ENCODE peak calls at places on chromosomes 4 and X, in eight cellular contexts. T, W, J, Y, M, X, R and A are unnamed samples.
A peak's percentile ranks its signal among the peaks of the same experiment; 100 is the strongest.

GRCh38 chr4:152308925-152309324 is 227.0 kb downstream of the FBXW7 start:
- DNase-seq in M (no peak), Y (no peak), T (no peak), J (no peak), R (no peak), X (no peak), W (no peak), A (no peak)

GRCh38 chr4:7769936-7770674 is 169.6 kb downstream of the AFAP1 start:
- DNase-seq in Y (no peak), R (peak; percentile 53), M (peak; percentile 23), T (no peak), J (no peak), X (peak; percentile 51), W (no peak), A (no peak)

GRCh38 chrX:133335027-133335426 is 80.3 kb downstream of the GPC4 start:
- DNase-seq in T (no peak), R (no peak), J (peak; percentile 3), X (peak; percentile 52), M (no peak), W (no peak), Y (no peak), A (no peak)

GRCh38 chrX:21412029-21412428 is 37.8 kb downstream of the CNKSR2 start:
- DNase-seq in M (no peak), R (no peak), J (no peak), Y (no peak), X (no peak), W (no peak), T (no peak), A (no peak)

GRCh38 chr4:105548483-105548882 is 3.9 kb upstream of the ARHGEF38 start:
- DNase-seq in M (no peak), Y (no peak), T (no peak), R (no peak), W (no peak), J (no peak), X (peak; percentile 8), A (peak; percentile 73)

GRCh38 chr4:145545538-145546224 is 64.0 kb downstream of the SMAD1 start:
- DNase-seq in M (no peak), W (no peak), T (no peak), R (no peak), J (no peak), Y (peak; percentile 43), X (no peak), A (peak; percentile 95)

GRCh38 chrX:52509916-52510315 is 6.9 kb downstream of the XAGE1B start:
- DNase-seq in M (no peak), Y (no peak), X (no peak), W (no peak), R (no peak), J (no peak), T (no peak), A (no peak)

GRCh38 chr4:81844717-81845116 is 373.0 kb upstream of the RASGEF1B start:
- DNase-seq in M (peak; percentile 51), Y (peak; percentile 89), W (peak; percentile 17), T (peak; percentile 80), R (peak; percentile 70), J (peak; percentile 76), X (peak; percentile 84), A (peak; percentile 49)

GRCh38 chr4:89829470-89830138 is 7.4 kb downstream of the SNCA start:
- DNase-seq in M (no peak), R (peak; percentile 20), Y (no peak), T (no peak), W (no peak), J (no peak), X (no peak), A (no peak)

GRCh38 chrX:149950681-149951080 is 12.4 kb upstream of the EOLA2 start:
- DNase-seq in M (no peak), W (no peak), J (peak; percentile 8), X (peak; percentile 27), T (no peak), R (peak; percentile 16), Y (no peak), A (no peak)

GRCh38 chrX:86171366-86171765 is 23.1 kb downstream of the DACH2 start:
- DNase-seq in W (no peak), R (peak; percentile 35), M (no peak), Y (no peak), X (peak; percentile 48), T (no peak), J (peak; percentile 12), A (no peak)

GRCh38 chr4:40484346-40484745 is 145.3 kb downstream of the RBM47 start:
- DNase-seq in Y (no peak), W (no peak), J (no peak), T (no peak), X (no peak), R (no peak), M (no peak), A (peak; percentile 80)

GRCh38 chr4:186326391-186326790 is 60.4 kb downstream of the F11 start:
- DNase-seq in Y (no peak), J (no peak), T (no peak), R (no peak), X (no peak), W (no peak), M (no peak), A (no peak)
- TF ChIP-seq CTCF in Y (no peak), J (no peak), T (no peak), R (no peak), X (no peak), W (no peak), M (no peak), A (no peak)

GRCh38 chrX:94454159-94454558 is 780.2 kb downstream of the FAM133A start:
- DNase-seq in J (no peak), W (no peak), X (peak; percentile 6), Y (no peak), M (no peak), T (no peak), R (no peak), A (no peak)

GRCh38 chrX:94454606-94455005 is 780.6 kb downstream of the FAM133A start:
- DNase-seq in M (no peak), T (no peak), R (no peak), Y (no peak), X (peak; percentile 63), J (no peak), W (no peak), A (no peak)

DNA sequence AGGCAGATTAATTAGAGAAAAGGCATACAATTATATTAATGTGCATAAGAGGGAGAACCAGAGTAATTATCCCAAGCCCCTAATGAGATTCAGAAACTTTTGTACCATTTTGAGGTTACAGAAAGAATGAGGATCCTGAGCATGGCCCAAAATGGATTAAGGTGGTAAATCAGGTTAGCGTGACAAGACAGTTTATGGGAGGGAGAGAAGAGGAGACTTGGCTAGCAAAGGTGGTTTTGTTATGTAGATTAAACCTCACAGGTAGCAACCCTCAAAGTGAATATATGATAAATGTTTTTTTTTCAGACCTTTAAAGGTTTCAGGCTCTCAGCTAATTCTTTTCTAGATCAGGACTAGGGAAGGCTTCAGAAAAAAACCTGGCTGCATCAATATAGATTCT is 781.8 kb downstream of the FAM133A start:
- DNase-seq in T (no peak), Y (no peak), J (no peak), M (no peak), W (no peak), X (peak; percentile 2), R (no peak), A (no peak)
- H3K4me3 ChIP-seq in T (no peak overlapping the region), Y (no peak overlapping the region), J (no peak overlapping the region), M (no peak overlapping the region), W (no peak overlapping the region), X (no peak overlapping the region), R (no peak overlapping the region), A (no peak overlapping the region)

GRCh38 chrX:25029288-25029687 is 13.5 kb upstream of the ARX start:
- DNase-seq in R (no peak), Y (no peak), M (no peak), X (no peak), T (no peak), W (no peak), J (no peak), A (no peak)

GRCh38 chrX:25039036-25039435 is 23.3 kb upstream of the ARX start:
- DNase-seq in T (no peak), M (no peak), W (no peak), R (no peak), J (no peak), Y (no peak), X (no peak), A (no peak)

DNA sequence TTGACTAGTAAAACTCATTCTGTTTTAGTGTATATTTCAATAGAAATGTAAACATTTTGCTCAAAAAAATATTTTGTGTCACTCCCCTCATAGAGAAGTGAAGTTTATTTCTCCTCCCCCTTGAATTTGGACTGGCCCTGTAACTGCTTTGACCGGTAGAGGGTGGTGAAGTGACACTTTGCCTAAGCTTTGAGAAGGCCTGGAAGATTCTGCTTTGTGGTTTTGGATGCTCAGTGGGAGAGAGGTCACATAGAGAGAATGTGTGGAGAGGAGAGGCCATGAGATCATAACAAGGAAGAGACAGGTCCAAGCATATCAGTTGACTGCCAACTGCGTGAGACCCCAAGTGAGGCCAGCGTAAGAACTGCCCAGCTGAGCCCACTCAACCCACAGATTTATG is 19.1 kb upstream of the ARX start:
- DNase-seq in M (no peak), W (no peak), R (peak; percentile 4), J (no peak), X (peak; percentile 60), Y (no peak), T (no peak), A (no peak)
- TF ChIP-seq CTCF in M (no peak), W (no peak), R (peak; percentile 38), J (no peak), X (peak; percentile 68), Y (no peak), T (peak; percentile 23), A (peak; percentile 41)

GRCh38 chr4:121764303-121764701 is 662 bp downstream of the SMIM43 start:
- DNase-seq in X (no peak), T (no peak), Y (no peak), W (no peak), J (no peak), M (no peak), R (no peak), A (no peak)
- H3K4me3 ChIP-seq in X (peak overlapping the region; percentile 74), T (peak overlapping the region; percentile 7), Y (peak overlapping the region; percentile 34), W (peak overlapping the region; percentile 38), J (no peak overlapping the region), M (peak overlapping the region; percentile 46), R (no peak overlapping the region), A (peak overlapping the region; percentile 52)

GRCh38 chr4:153798436-153798835 is 9.6 kb upstream of the SFRP2 start:
- DNase-seq in J (no peak), W (no peak), Y (no peak), M (no peak), T (no peak), R (no peak), X (no peak), A (no peak)
- TF ChIP-seq CTCF in J (no peak), W (no peak), Y (no peak), M (no peak), T (no peak), R (no peak), X (no peak), A (no peak)

GRCh38 chrX:54357414-54358377 is at the start of gene WNK3:
- DNase-seq in Y (peak; percentile 63), W (peak; percentile 19), X (peak; percentile 95), M (peak; percentile 69), J (peak; percentile 83), T (peak; percentile 87), R (peak; percentile 0), A (no peak)
- H3K4me3 ChIP-seq in Y (peak within 1 kb of the TSS; percentile 43), W (peak within 1 kb of the TSS; percentile 43), X (peak within 1 kb of the TSS; percentile 80), M (peak within 1 kb of the TSS; percentile 51), J (peak within 1 kb of the TSS; percentile 27), T (peak within 1 kb of the TSS; percentile 66), R (peak within 1 kb of the TSS; percentile 54), A (peak within 1 kb of the TSS; percentile 60)

GRCh38 chrX:143437439-143437838 is 79.8 kb downstream of the SPANXN3 start:
- DNase-seq in X (peak; percentile 45), M (no peak), W (no peak), T (no peak), J (no peak), Y (no peak), R (no peak), A (no peak)
- TF ChIP-seq CTCF in X (peak; percentile 58), M (peak; percentile 45), W (no peak), T (peak; percentile 41), J (no peak), Y (no peak), R (no peak), A (peak; percentile 62)